ENCODE peak calls at places on chromosomes 2 and 18, in seven cellular contexts. U is AG04450, X is DND-41, J is cardiac fibroblast, R is osteocyte, I is kidney epithelial cell, P is fibroblast of pulmonary artery. S is an unnamed sample.

GRCh38 chr2:188604579-188604978 is 312.9 kb downstream of the GULP1 start:
- DNase-seq in U (no peak), X (no peak), J (no peak), R (no peak), I (no peak), P (no peak), S (no peak)

GRCh38 chr2:168992026-168992425 is 39.1 kb downstream of the ABCB11 start:
- DNase-seq in U (no peak), X (no peak), J (peak; percentile 81), R (no peak), I (no peak), P (peak; percentile 46), S (no peak)

GRCh38 chr2:100891911-100892642 is 72.1 kb downstream of the NPAS2 start:
- DNase-seq in U (no peak), X (no peak), J (peak; percentile 83), R (no peak), I (no peak), P (peak; percentile 58), S (no peak)

GRCh38 chr2:191351298-191351697 is 106.1 kb downstream of the MYO1B start:
- DNase-seq in U (no peak), X (no peak), J (peak; percentile 6), R (no peak), I (no peak), P (no peak), S (no peak)

GRCh38 chr2:163729874-163730273 is 5.9 kb downstream of the FIGN start:
- DNase-seq in U (no peak), X (no peak), J (no peak), R (no peak), I (no peak), P (no peak), S (no peak)

GRCh38 chr2:234771985-234772774 is 179.6 kb upstream of the SH3BP4 start:
- DNase-seq in U (no peak), X (no peak), J (peak; percentile 39), R (no peak), I (no peak), P (peak; percentile 23), S (no peak)

GRCh38 chr2:126392889-126393288 is 263.1 kb upstream of the GYPC start:
- DNase-seq in U (no peak), X (no peak), J (no peak), R (no peak), I (no peak), P (no peak), S (no peak)

GRCh38 chr2:39390126-39390692 is 46.9 kb downstream of the MAP4K3 start:
- DNase-seq in U (no peak), X (no peak), J (no peak), R (no peak), I (no peak), P (no peak), S (no peak)

GRCh38 chr2:10406016-10406415 is 42.1 kb downstream of the ODC1 start:
- DNase-seq in U (no peak), X (no peak), J (no peak), R (no peak), I (no peak), P (no peak), S (no peak)

GRCh38 chr2:231743376-231744116 is 35.2 kb downstream of the PTMA start:
- DNase-seq in U (no peak), X (no peak), J (no peak), R (no peak), I (no peak), P (no peak), S (no peak)

GRCh38 chr2:150100311-150100710 is 387.2 kb downstream of the RND3 start:
- DNase-seq in U (no peak), X (no peak), J (no peak), R (no peak), I (no peak), P (no peak), S (no peak)

GRCh38 chr2:121153516-121153915 is 131.5 kb downstream of the TFCP2L1 start:
- DNase-seq in U (no peak), X (no peak), J (no peak), R (no peak), I (no peak), P (no peak), S (no peak)

GRCh38 chr18:27860011-27860410 is 316.9 kb downstream of the CDH2 start:
- DNase-seq in U (no peak), X (peak; percentile 26), J (no peak), R (no peak), I (no peak), P (no peak), S (no peak)

GRCh38 chr2:27149575-27150405 is 986 bp downstream of the TCF23 start:
- DNase-seq in U (no peak), X (no peak), J (no peak), R (no peak), I (no peak), P (no peak), S (no peak)

GRCh38 chr2:15346624-15347023 is 214.5 kb downstream of the NBAS start:
- DNase-seq in U (no peak), X (no peak), J (peak; percentile 22), R (no peak), I (no peak), P (no peak), S (no peak)

GRCh38 chr18:35142270-35142605 is 98.6 kb upstream of the ZNF397 start:
- DNase-seq in U (no peak), X (no peak), J (no peak), R (no peak), I (no peak), P (no peak), S (no peak)

GRCh38 chr2:75337619-75338018 is 138.3 kb upstream of the TACR1 start:
- DNase-seq in U (no peak), X (no peak), J (no peak), R (no peak), I (no peak), P (no peak), S (no peak)

DNA sequence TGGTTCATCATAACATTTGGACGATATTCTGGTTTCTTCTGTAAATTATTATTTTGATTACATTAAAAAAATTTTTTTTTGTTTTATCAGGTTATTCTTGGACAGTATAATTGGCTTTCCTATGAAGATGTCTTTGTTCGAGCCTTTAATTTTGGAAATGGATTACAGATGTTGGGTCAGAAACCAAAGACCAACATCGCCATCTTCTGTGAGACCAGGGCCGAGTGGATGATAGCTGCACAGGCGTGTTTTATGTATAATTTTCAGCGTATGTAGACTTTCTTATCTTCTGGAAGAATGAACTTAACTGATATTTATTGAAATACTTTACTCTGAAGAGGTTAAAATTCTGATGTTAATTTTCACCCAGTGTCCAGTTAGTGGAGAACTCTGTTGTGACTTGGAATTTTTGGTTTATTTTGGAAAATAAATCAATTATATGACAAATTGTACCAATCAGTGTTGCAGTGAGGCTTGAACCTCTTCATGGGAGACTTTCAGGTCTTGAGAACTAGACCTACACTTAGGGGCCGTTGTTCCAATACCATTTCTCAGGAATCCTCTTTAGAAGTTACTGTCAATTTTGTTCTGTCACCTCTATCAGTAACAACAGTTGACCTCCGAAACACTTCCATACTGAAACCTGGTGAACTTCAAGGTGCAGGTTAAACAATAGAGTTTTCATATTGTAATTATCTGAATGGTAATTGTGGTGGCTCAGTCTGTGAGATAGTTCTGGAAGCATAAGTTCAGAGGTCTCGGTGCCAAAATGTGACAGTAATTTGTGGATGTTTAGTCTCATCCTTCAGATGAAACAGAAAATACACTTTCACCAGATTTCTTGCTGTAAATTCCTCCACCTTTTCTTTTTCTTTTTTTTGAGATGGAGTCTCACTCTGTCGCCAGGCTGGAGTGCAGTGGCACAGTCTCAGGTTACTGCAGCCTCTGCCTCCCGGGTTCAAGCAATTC is 55.7 kb downstream of the ACSL3 start:
- DNase-seq in U (no peak), X (no peak), J (no peak), R (no peak), I (no peak), P (no peak), S (no peak)
- TF ChIP-seq CTCF in U (peak; percentile 9), X (peak; percentile 33), J (no peak), R (peak; percentile 34), I (no peak), P (no peak), S (peak; percentile 38)

GRCh38 chr2:35783723-35784122 is 571.9 kb upstream of the CRIM1 start:
- DNase-seq in U (no peak), X (no peak), J (no peak), R (no peak), I (no peak), P (no peak), S (no peak)
- TF ChIP-seq CTCF in U (no peak), X (no peak), J (no peak), R (no peak), I (no peak), P (no peak), S (no peak)

DNA sequence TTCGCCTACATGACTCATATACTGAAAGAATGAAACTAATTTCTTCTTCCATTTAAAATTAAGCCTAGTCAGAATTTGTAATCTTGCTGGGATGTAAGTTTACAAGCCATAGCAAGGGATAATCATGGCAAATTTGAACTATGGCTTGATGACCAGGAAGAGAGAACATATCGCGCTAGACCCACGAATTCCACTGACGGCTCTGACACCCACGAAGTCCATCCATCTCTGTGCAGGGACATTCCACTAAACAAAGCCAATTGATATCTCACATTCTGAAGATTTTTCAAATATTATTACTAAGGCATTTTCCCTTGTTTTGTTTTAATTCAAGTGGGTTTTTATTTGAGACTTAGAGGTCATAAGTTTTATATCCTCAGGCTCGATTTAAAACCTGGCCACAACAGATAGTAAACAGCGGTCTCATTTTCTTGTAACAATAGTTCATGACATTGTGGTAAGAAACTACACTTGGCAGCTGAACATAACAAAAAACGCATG is 113.0 kb downstream of the QPCT start:
- DNase-seq in U (peak; percentile 15), X (no peak), J (peak; percentile 49), R (no peak), I (no peak), P (peak; percentile 59), S (no peak)
- TF ChIP-seq CTCF in U (no peak), X (no peak), J (no peak), R (no peak), I (no peak), P (no peak), S (no peak)

GRCh38 chr2:189702071-189702470 is 27.6 kb downstream of the ANKAR start:
- DNase-seq in U (no peak), X (no peak), J (peak; percentile 22), R (no peak), I (no peak), P (peak; percentile 24), S (no peak)
- TF ChIP-seq CTCF in U (peak; percentile 35), X (peak; percentile 11), J (peak; percentile 23), R (no peak), I (no peak), P (peak; percentile 25), S (peak; percentile 42)

DNA sequence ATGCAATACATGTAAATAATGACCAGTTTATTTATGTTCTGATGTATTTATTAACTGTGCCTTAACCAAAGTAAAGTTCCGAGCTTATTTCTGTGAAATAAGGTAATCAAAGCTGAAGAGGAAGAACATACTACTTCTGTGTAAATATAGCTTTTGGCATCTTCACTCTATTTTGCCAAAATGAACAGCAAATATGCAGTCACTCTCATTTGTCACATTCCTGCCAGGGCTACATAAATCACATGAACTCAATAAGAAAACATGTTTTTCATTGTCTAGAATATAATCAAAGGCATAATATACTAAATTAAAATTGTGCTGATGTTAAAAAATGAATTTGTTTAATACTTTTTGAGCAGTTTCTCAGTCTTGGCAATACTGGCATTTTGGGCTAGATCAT is 41.8 kb downstream of the CWC22 start:
- DNase-seq in U (no peak), X (no peak), J (peak; percentile 4), R (no peak), I (no peak), P (no peak), S (no peak)
- TF ChIP-seq CTCF in U (no peak), X (no peak), J (no peak), R (no peak), I (no peak), P (no peak), S (no peak)